ENCODE peak calls at places on chromosome 19, in four cellular contexts. One of them, this sample, is unnamed.

GRCh38 chr19:47032171-47032811 is 12.7 kb downstream of the NPAS1 start:
- DNase-seq in K562: peak
- DNase-seq in HepG2: no peak
- DNase-seq in SK-N-SH: peak
- DNase-seq in this sample: peak

GRCh38 chr19:39230096-39230764 is 14.6 kb downstream of the IFNL3 start:
- DNase-seq in HepG2: no peak
- DNase-seq in SK-N-SH: no peak
- DNase-seq in K562: no peak
- DNase-seq in this sample: no peak

GRCh38 chr19:37990362-37990761 is 83.4 kb downstream of the SIPA1L3 start:
- DNase-seq in HepG2: no peak
- DNase-seq in SK-N-SH: no peak
- DNase-seq in K562: no peak
- DNase-seq in this sample: no peak

GRCh38 chr19:28020631-28021315 is 1192.2 kb downstream of the UQCRFS1 start:
- DNase-seq in K562: no peak
- DNase-seq in HepG2: no peak
- DNase-seq in SK-N-SH: no peak
- DNase-seq in this sample: no peak

GRCh38 chr19:58117841-58118575 is 20.0 kb upstream of the ZSCAN18 start:
- DNase-seq in HepG2: no peak
- DNase-seq in K562: no peak
- DNase-seq in SK-N-SH: peak
- DNase-seq in this sample: no peak

GRCh38 chr19:35134601-35135091 is at the start of gene LGI4:
- DNase-seq in K562: no peak
- DNase-seq in HepG2: no peak
- DNase-seq in SK-N-SH: no peak
- DNase-seq in this sample: no peak

GRCh38 chr19:5103061-5103701 is 134.3 kb downstream of the KDM4B start:
- DNase-seq in SK-N-SH: peak
- DNase-seq in HepG2: no peak
- DNase-seq in K562: no peak
- DNase-seq in this sample: peak

GRCh38 chr19:52188822-52189744 is 769 bp upstream of the PPP2R1A start:
- DNase-seq in HepG2: no peak
- DNase-seq in SK-N-SH: peak
- DNase-seq in K562: peak
- DNase-seq in this sample: no peak

GRCh38 chr19:19741184-19741583 is 8.3 kb upstream of the ZNF14 start:
- DNase-seq in K562: no peak
- DNase-seq in HepG2: no peak
- DNase-seq in SK-N-SH: no peak
- DNase-seq in this sample: no peak

GRCh38 chr19:7355151-7355845 is 6.6 kb downstream of the ARHGEF18 start:
- DNase-seq in HepG2: no peak
- DNase-seq in SK-N-SH: no peak
- DNase-seq in K562: no peak
- DNase-seq in this sample: no peak

GRCh38 chr19:46573679-46574522 is 27.2 kb upstream of the CALM3 start:
- DNase-seq in K562: no peak
- DNase-seq in HepG2: peak
- DNase-seq in SK-N-SH: no peak
- DNase-seq in this sample: no peak

GRCh38 chr19:2055871-2056809 is 5.1 kb upstream of the MKNK2 start:
- DNase-seq in SK-N-SH: peak
- DNase-seq in K562: no peak
- DNase-seq in HepG2: no peak
- DNase-seq in this sample: peak

GRCh38 chr19:2056810-2057192 is 5.8 kb upstream of the MKNK2 start:
- DNase-seq in HepG2: no peak
- DNase-seq in SK-N-SH: no peak
- DNase-seq in K562: no peak
- DNase-seq in this sample: no peak

GRCh38 chr19:2053601-2054389 is 2.8 kb upstream of the MKNK2 start:
- DNase-seq in SK-N-SH: no peak
- DNase-seq in HepG2: no peak
- DNase-seq in K562: no peak
- DNase-seq in this sample: peak

GRCh38 chr19:2051771-2052704 is 994 bp upstream of the MKNK2 start:
- DNase-seq in HepG2: no peak
- DNase-seq in SK-N-SH: no peak
- DNase-seq in K562: no peak
- DNase-seq in this sample: no peak

GRCh38 chr19:2054763-2055162 is 3.7 kb upstream of the MKNK2 start:
- DNase-seq in K562: no peak
- DNase-seq in HepG2: no peak
- DNase-seq in SK-N-SH: no peak
- DNase-seq in this sample: no peak
- TF ChIP-seq MAX in K562: no peak
- TF ChIP-seq MAX in HepG2: no peak
- TF ChIP-seq MAX in SK-N-SH: no peak
- TF ChIP-seq MAX in this sample: no peak

DNA sequence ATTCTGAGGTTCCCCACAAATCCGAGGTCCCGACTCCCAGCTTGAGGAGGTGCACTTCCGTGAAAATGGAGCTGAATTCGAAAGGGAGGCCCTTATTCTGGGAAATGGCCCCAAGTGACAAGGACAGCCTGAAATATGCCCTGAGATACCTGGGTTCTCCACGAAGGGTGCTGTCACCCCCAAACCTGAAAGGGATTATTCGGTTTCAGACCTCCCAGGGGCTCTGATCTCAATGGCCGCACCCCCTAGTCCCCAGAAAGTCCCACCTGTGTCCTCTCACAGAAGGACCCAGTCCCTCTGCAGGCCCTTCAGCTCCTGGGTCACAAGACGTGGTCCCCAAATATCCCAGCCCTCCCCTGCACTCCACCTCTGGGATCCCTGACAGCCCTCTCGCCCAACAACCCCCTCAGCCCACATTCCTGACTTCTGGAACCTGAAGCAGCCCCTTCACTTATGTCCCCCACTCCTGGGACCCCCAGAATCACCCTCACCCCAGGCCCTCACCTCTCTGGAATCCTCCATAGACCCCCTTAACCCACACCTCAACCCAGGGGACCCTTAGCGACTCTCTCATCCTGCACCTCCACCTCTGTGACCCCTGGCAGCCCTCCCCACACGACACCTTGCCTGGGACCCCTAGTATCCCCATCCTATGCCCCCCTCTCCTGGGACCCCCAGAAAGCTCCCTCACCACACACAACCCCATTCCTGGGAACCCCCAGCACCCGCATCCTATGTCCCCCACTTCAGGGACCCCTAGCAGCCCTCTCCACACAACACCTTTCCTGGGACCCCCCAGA is 597 bp downstream of the SYNGR4 start:
- DNase-seq in K562: no peak
- DNase-seq in SK-N-SH: no peak
- DNase-seq in HepG2: no peak
- DNase-seq in this sample: no peak
- H3K4me3 ChIP-seq in K562: peak
- H3K4me3 ChIP-seq in SK-N-SH: peak
- H3K4me3 ChIP-seq in HepG2: no peak
- H3K4me3 ChIP-seq in this sample: peak

GRCh38 chr19:50329146-50329925 is at the start of gene KCNC3:
- DNase-seq in K562: peak
- DNase-seq in SK-N-SH: peak
- DNase-seq in HepG2: peak
- DNase-seq in this sample: peak
- H2AFZ ChIP-seq in K562: peak
- H2AFZ ChIP-seq in SK-N-SH: peak
- H2AFZ ChIP-seq in HepG2: no peak
- H2AFZ ChIP-seq in this sample: peak

GRCh38 chr19:10968527-10969081 is 7.8 kb downstream of the SMARCA4 start:
- DNase-seq in HepG2: no peak
- DNase-seq in SK-N-SH: no peak
- DNase-seq in K562: no peak
- DNase-seq in this sample: no peak
- TF ChIP-seq MAX in HepG2: no peak
- TF ChIP-seq MAX in SK-N-SH: no peak
- TF ChIP-seq MAX in K562: no peak
- TF ChIP-seq MAX in this sample: no peak

GRCh38 chr19:12034610-12035009 is 869 bp downstream of the ZNF433 start:
- DNase-seq in K562: no peak
- DNase-seq in HepG2: no peak
- DNase-seq in SK-N-SH: peak
- DNase-seq in this sample: no peak
- H3K4me3 ChIP-seq in K562: peak
- H3K4me3 ChIP-seq in HepG2: peak
- H3K4me3 ChIP-seq in SK-N-SH: peak
- H3K4me3 ChIP-seq in this sample: no peak

GRCh38 chr19:44435441-44435840 is 12.8 kb downstream of the ZNF229 start:
- DNase-seq in K562: no peak
- DNase-seq in SK-N-SH: no peak
- DNase-seq in HepG2: no peak
- DNase-seq in this sample: no peak
- H2AFZ ChIP-seq in K562: no peak
- H2AFZ ChIP-seq in SK-N-SH: no peak
- H2AFZ ChIP-seq in HepG2: no peak
- H2AFZ ChIP-seq in this sample: no peak

GRCh38 chr19:2268861-2269243 is 12.6 kb upstream of the JSRP1 start:
- DNase-seq in K562: no peak
- DNase-seq in HepG2: no peak
- DNase-seq in SK-N-SH: no peak
- DNase-seq in this sample: no peak

GRCh38 chr19:2269244-2270156 is 12.5 kb downstream of the PEAK3 start:
- DNase-seq in K562: peak
- DNase-seq in HepG2: peak
- DNase-seq in SK-N-SH: peak
- DNase-seq in this sample: peak

GRCh38 chr19:2270157-2270571 is 11.8 kb downstream of the PEAK3 start:
- DNase-seq in HepG2: no peak
- DNase-seq in K562: peak
- DNase-seq in SK-N-SH: no peak
- DNase-seq in this sample: no peak

GRCh38 chr19:2268480-2268830 is 12.2 kb upstream of the JSRP1 start:
- DNase-seq in HepG2: no peak
- DNase-seq in SK-N-SH: no peak
- DNase-seq in K562: no peak
- DNase-seq in this sample: no peak

GRCh38 chr19:2266183-2266993 is 10.2 kb upstream of the JSRP1 start:
- DNase-seq in HepG2: peak
- DNase-seq in K562: peak
- DNase-seq in SK-N-SH: peak
- DNase-seq in this sample: peak
- TF ChIP-seq MAX in HepG2: peak
- TF ChIP-seq MAX in K562: peak
- TF ChIP-seq MAX in SK-N-SH: peak
- TF ChIP-seq MAX in this sample: peak

DNA sequence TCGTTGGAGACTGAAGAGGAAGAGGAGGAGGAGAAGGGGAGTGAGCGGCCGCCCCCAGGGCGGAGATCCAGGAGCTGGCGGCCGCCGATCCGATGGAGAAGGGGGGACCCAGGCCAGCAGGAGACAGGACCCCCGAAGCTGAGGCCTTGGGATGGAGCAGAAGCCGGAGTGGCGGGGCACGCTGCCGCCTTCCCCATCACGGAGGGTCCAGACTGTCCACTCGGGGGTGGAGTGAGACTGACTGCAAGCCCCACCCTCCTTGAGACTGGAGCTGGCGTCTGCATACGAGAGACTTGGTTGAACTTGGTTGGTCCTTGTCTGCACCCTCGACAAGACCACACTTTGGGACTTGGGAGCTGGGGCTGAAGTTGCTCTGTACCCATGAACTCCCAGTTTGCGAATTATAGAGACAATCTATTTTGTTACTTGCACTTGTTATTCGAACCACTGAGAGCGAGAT is 1.8 kb downstream of the GADD45B start:
- DNase-seq in K562: no peak
- DNase-seq in HepG2: no peak
- DNase-seq in SK-N-SH: no peak
- DNase-seq in this sample: peak
- H3K4me3 ChIP-seq in K562: no peak
- H3K4me3 ChIP-seq in HepG2: peak
- H3K4me3 ChIP-seq in SK-N-SH: peak
- H3K4me3 ChIP-seq in this sample: peak

GRCh38 chr19:33071887-33072286 is 7.2 kb upstream of the RHPN2 start:
- DNase-seq in HepG2: no peak
- DNase-seq in SK-N-SH: no peak
- DNase-seq in K562: no peak
- DNase-seq in this sample: no peak
- H2AFZ ChIP-seq in HepG2: no peak
- H2AFZ ChIP-seq in SK-N-SH: no peak
- H2AFZ ChIP-seq in K562: no peak
- H2AFZ ChIP-seq in this sample: no peak

GRCh38 chr19:1250374-1251232 is 2.2 kb downstream of the MIDN start:
- DNase-seq in HepG2: peak
- DNase-seq in K562: peak
- DNase-seq in SK-N-SH: peak
- DNase-seq in this sample: peak
- TF ChIP-seq MAX in HepG2: no peak
- TF ChIP-seq MAX in K562: no peak
- TF ChIP-seq MAX in SK-N-SH: no peak
- TF ChIP-seq MAX in this sample: no peak

This sample was measured in endothelial cell of umbilical vein.